ENCODE peak calls at places on chromosome 20, in nine cellular contexts. One of them, this sample, is unnamed.

GRCh38 chr20:17657898-17658647 is 24.0 kb downstream of the RRBP1 start:
- DNase-seq in upper lobe of right lung: no peak
- DNase-seq in ovary: no peak
- DNase-seq in iPS DF 6.9: no peak
- DNase-seq in astrocyte of the spinal cord: no peak
- DNase-seq in GM23248: no peak
- DNase-seq in tibial nerve: no peak
- DNase-seq in naive thymus-derived CD4-positive, alpha-beta T cell: no peak
- DNase-seq in lower lobe of right lung: no peak
- DNase-seq in this sample: no peak

GRCh38 chr20:36852187-36852586 is 23.8 kb upstream of the TLDC2 start:
- DNase-seq in upper lobe of right lung: no peak
- DNase-seq in ovary: no peak
- DNase-seq in iPS DF 6.9: no peak
- DNase-seq in astrocyte of the spinal cord: no peak
- DNase-seq in GM23248: peak; percentile 37
- DNase-seq in tibial nerve: no peak
- DNase-seq in naive thymus-derived CD4-positive, alpha-beta T cell: no peak
- DNase-seq in lower lobe of right lung: no peak
- DNase-seq in this sample: no peak

GRCh38 chr20:6178537-6178936 is 55.7 kb upstream of the FERMT1 start:
- DNase-seq in upper lobe of right lung: no peak
- DNase-seq in ovary: no peak
- DNase-seq in iPS DF 6.9: peak; percentile 25
- DNase-seq in astrocyte of the spinal cord: peak; percentile 62
- DNase-seq in GM23248: peak; percentile 47
- DNase-seq in tibial nerve: no peak
- DNase-seq in naive thymus-derived CD4-positive, alpha-beta T cell: no peak
- DNase-seq in lower lobe of right lung: no peak
- DNase-seq in this sample: peak; percentile 24

GRCh38 chr20:6081236-6081635 is 27.4 kb upstream of the LRRN4 start:
- DNase-seq in upper lobe of right lung: no peak
- DNase-seq in ovary: no peak
- DNase-seq in iPS DF 6.9: no peak
- DNase-seq in astrocyte of the spinal cord: peak; percentile 22
- DNase-seq in GM23248: peak; percentile 85
- DNase-seq in tibial nerve: no peak
- DNase-seq in naive thymus-derived CD4-positive, alpha-beta T cell: no peak
- DNase-seq in lower lobe of right lung: no peak
- DNase-seq in this sample: no peak

GRCh38 chr20:10487354-10488115 is 52.4 kb downstream of the SLX4IP start:
- DNase-seq in upper lobe of right lung: no peak
- DNase-seq in ovary: no peak
- DNase-seq in iPS DF 6.9: no peak
- DNase-seq in astrocyte of the spinal cord: peak; percentile 33
- DNase-seq in GM23248: peak; percentile 61
- DNase-seq in tibial nerve: no peak
- DNase-seq in naive thymus-derived CD4-positive, alpha-beta T cell: no peak
- DNase-seq in lower lobe of right lung: no peak
- DNase-seq in this sample: no peak

GRCh38 chr20:53513489-53514298 is 79.9 kb downstream of the ZNF217 start:
- DNase-seq in upper lobe of right lung: no peak
- DNase-seq in ovary: no peak
- DNase-seq in iPS DF 6.9: no peak
- DNase-seq in astrocyte of the spinal cord: peak; percentile 8
- DNase-seq in GM23248: peak; percentile 54
- DNase-seq in tibial nerve: no peak
- DNase-seq in naive thymus-derived CD4-positive, alpha-beta T cell: no peak
- DNase-seq in lower lobe of right lung: no peak
- DNase-seq in this sample: no peak

GRCh38 chr20:19292254-19292653 is 79.8 kb downstream of the SLC24A3 start:
- DNase-seq in upper lobe of right lung: no peak
- DNase-seq in ovary: no peak
- DNase-seq in iPS DF 6.9: no peak
- DNase-seq in astrocyte of the spinal cord: no peak
- DNase-seq in GM23248: no peak
- DNase-seq in tibial nerve: no peak
- DNase-seq in naive thymus-derived CD4-positive, alpha-beta T cell: no peak
- DNase-seq in lower lobe of right lung: no peak
- DNase-seq in this sample: no peak

GRCh38 chr20:40868568-40869223 is 159.9 kb upstream of the TOP1 start:
- DNase-seq in upper lobe of right lung: no peak
- DNase-seq in ovary: peak; percentile 62
- DNase-seq in iPS DF 6.9: no peak
- DNase-seq in astrocyte of the spinal cord: peak; percentile 83
- DNase-seq in GM23248: peak; percentile 71
- DNase-seq in tibial nerve: no peak
- DNase-seq in naive thymus-derived CD4-positive, alpha-beta T cell: no peak
- DNase-seq in lower lobe of right lung: no peak
- DNase-seq in this sample: no peak

GRCh38 chr20:44723391-44723790 is 8.2 kb downstream of the CCN5 start:
- DNase-seq in upper lobe of right lung: no peak
- DNase-seq in ovary: no peak
- DNase-seq in iPS DF 6.9: no peak
- DNase-seq in astrocyte of the spinal cord: no peak
- DNase-seq in GM23248: no peak
- DNase-seq in tibial nerve: no peak
- DNase-seq in naive thymus-derived CD4-positive, alpha-beta T cell: no peak
- DNase-seq in lower lobe of right lung: peak; percentile 12
- DNase-seq in this sample: no peak

DNA sequence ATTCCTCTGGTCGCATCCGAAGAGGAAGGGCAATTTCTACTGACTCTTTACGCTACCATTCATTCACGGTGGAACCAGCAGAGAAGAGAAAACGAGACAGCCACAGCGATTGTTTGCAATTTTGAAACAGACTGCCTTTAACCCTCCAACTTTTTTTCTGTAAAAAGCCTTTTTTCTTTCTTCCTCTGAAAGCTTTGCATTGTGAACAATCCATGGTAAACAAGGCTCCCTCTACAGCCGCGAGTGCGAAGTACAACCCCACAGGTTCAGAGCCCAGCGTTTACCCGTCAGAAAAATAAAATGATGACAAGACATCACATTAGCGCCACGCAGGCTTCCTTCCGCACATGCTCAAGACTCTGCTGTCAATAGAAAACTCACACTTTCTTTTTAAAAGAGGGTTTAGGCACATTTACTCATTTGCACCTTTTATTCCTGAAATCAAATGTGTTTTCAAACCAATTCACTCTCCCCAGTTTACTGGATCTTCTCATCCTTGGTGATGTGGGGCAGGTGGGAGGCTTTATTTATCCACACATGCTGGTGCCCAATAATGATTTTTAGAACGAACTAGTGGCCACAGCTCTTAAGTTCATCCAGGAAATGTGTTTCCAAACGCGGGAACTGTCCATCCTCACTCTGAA is 99.9 kb downstream of the NOL4L start:
- DNase-seq in upper lobe of right lung: peak; percentile 80
- DNase-seq in ovary: peak; percentile 65
- DNase-seq in iPS DF 6.9: no peak
- DNase-seq in astrocyte of the spinal cord: peak; percentile 88
- DNase-seq in GM23248: peak; percentile 89
- DNase-seq in tibial nerve: peak; percentile 69
- DNase-seq in naive thymus-derived CD4-positive, alpha-beta T cell: peak; percentile 93
- DNase-seq in lower lobe of right lung: peak; percentile 79
- DNase-seq in this sample: peak; percentile 59
- H3K4me3 ChIP-seq in upper lobe of right lung: peak overlapping the region; percentile 67
- H3K4me3 ChIP-seq in ovary: peak overlapping the region; percentile 92
- H3K4me3 ChIP-seq in iPS DF 6.9: peak overlapping the region; percentile 41
- H3K4me3 ChIP-seq in astrocyte of the spinal cord: peak overlapping the region; percentile 54
- H3K4me3 ChIP-seq in GM23248: peak overlapping the region; percentile 74
- H3K4me3 ChIP-seq in tibial nerve: peak overlapping the region; percentile 52
- H3K4me3 ChIP-seq in naive thymus-derived CD4-positive, alpha-beta T cell: peak overlapping the region; percentile 55
- H3K4me3 ChIP-seq in lower lobe of right lung: peak overlapping the region; percentile 73
- H3K4me3 ChIP-seq in this sample: no peak overlapping the region

DNA sequence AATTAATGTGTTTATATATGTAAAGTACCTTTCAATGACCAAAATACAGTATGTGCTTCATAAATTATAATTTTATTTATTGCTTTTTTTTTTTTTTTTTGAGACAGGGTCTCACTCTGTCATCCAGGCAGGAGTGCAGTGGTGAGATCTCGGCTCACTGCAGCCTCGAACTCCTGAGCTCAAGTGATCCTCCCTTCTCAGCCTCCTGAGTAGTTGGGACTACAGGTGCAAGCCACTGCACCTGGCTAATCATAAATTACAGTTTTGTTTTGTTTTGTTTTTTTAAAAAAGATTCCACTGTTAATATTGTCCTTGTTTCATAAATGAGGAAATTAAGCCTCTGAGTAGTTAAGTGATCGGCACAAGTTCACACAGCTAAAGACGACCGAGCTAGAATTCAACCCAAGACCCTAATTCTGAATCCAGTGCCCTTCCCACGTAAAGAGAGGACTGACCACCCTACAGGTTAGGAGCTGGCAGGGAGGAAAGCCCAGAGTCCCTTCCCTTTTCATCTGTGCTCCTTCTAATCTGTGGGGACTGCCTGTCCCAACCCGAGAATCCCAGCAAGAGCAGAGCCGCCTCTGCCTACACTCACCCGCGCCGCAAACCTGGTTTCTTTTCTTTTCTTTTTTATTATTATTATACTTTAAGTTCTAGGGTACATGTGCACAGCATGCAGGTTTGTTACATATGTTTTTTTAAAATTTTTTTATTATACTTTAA is 8.5 kb upstream of the GDF5 start:
- DNase-seq in upper lobe of right lung: no peak
- DNase-seq in ovary: no peak
- DNase-seq in iPS DF 6.9: no peak
- DNase-seq in astrocyte of the spinal cord: no peak
- DNase-seq in GM23248: peak; percentile 18
- DNase-seq in tibial nerve: no peak
- DNase-seq in naive thymus-derived CD4-positive, alpha-beta T cell: peak; percentile 1
- DNase-seq in lower lobe of right lung: no peak
- DNase-seq in this sample: no peak
- H3K4me3 ChIP-seq in upper lobe of right lung: peak overlapping the region; percentile 40
- H3K4me3 ChIP-seq in ovary: peak overlapping the region; percentile 28
- H3K4me3 ChIP-seq in iPS DF 6.9: no peak overlapping the region
- H3K4me3 ChIP-seq in astrocyte of the spinal cord: no peak overlapping the region
- H3K4me3 ChIP-seq in GM23248: peak overlapping the region; percentile 74
- H3K4me3 ChIP-seq in tibial nerve: peak overlapping the region; percentile 32
- H3K4me3 ChIP-seq in naive thymus-derived CD4-positive, alpha-beta T cell: no peak overlapping the region
- H3K4me3 ChIP-seq in lower lobe of right lung: peak overlapping the region; percentile 51
- H3K4me3 ChIP-seq in this sample: no peak overlapping the region

DNA sequence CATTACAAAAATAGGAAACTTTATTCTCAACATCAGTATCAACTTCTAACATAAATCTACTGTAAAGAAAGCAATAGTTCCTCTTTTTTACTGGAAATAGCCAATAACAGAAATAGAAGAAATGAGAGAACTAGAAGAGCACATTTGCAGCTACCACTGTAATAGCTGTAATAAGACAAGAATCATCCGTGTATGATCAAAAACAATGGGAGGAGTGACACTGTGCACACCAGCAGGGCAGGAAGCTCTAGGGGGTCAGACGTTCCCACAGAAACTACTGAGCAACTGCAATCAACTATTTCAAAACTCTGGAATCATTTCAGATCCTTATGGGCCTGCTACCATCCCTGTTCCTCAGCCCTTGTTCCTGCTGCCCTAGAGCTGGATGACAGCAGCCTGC is 43.7 kb downstream of the NINL start:
- DNase-seq in upper lobe of right lung: no peak
- DNase-seq in ovary: no peak
- DNase-seq in iPS DF 6.9: no peak
- DNase-seq in astrocyte of the spinal cord: peak; percentile 38
- DNase-seq in GM23248: peak; percentile 54
- DNase-seq in tibial nerve: no peak
- DNase-seq in naive thymus-derived CD4-positive, alpha-beta T cell: no peak
- DNase-seq in lower lobe of right lung: no peak
- DNase-seq in this sample: no peak
- H3K4me3 ChIP-seq in upper lobe of right lung: no peak overlapping the region
- H3K4me3 ChIP-seq in ovary: no peak overlapping the region
- H3K4me3 ChIP-seq in iPS DF 6.9: no peak overlapping the region
- H3K4me3 ChIP-seq in astrocyte of the spinal cord: no peak overlapping the region
- H3K4me3 ChIP-seq in GM23248: no peak overlapping the region
- H3K4me3 ChIP-seq in tibial nerve: no peak overlapping the region
- H3K4me3 ChIP-seq in naive thymus-derived CD4-positive, alpha-beta T cell: no peak overlapping the region
- H3K4me3 ChIP-seq in lower lobe of right lung: no peak overlapping the region
- H3K4me3 ChIP-seq in this sample: no peak overlapping the region

DNA sequence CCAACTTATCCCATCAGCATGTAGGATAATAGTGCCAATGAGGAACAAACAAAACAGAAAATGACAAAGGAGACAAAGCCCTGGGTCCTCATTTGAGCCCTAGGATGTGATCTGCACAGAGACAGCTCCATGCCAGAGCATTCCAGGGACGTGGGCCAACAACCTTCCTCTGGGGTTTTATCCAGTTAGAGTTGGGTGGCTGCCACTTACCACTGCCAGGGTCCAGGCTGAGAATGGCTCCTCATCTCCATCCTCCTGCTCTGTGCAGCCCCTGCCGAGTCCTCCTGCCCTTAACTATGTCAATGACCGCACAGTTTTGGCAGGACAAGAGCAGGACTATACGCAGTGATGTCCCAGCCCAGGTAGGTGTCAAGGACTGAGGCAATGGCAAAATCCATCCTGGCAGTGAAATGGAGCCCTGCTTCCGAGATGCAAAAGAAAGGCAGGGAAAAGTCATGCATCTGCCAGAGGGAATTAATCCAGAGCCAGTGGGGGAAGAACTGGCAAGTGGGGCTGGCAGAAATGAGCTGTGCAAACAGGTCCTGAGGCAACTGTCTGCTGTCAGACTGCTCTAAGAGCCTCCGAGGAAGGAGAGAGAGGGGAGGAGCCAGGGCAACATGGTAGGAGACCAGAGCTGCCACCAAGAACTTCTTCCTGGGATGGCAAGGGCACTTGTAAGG is 449.4 kb downstream of the PTPRT start:
- DNase-seq in upper lobe of right lung: no peak
- DNase-seq in ovary: no peak
- DNase-seq in iPS DF 6.9: no peak
- DNase-seq in astrocyte of the spinal cord: no peak
- DNase-seq in GM23248: no peak
- DNase-seq in tibial nerve: no peak
- DNase-seq in naive thymus-derived CD4-positive, alpha-beta T cell: no peak
- DNase-seq in lower lobe of right lung: no peak
- DNase-seq in this sample: no peak
- H3K4me3 ChIP-seq in upper lobe of right lung: no peak overlapping the region
- H3K4me3 ChIP-seq in ovary: no peak overlapping the region
- H3K4me3 ChIP-seq in iPS DF 6.9: no peak overlapping the region
- H3K4me3 ChIP-seq in astrocyte of the spinal cord: no peak overlapping the region
- H3K4me3 ChIP-seq in GM23248: no peak overlapping the region
- H3K4me3 ChIP-seq in tibial nerve: no peak overlapping the region
- H3K4me3 ChIP-seq in naive thymus-derived CD4-positive, alpha-beta T cell: no peak overlapping the region
- H3K4me3 ChIP-seq in lower lobe of right lung: no peak overlapping the region
- H3K4me3 ChIP-seq in this sample: no peak overlapping the region

DNA sequence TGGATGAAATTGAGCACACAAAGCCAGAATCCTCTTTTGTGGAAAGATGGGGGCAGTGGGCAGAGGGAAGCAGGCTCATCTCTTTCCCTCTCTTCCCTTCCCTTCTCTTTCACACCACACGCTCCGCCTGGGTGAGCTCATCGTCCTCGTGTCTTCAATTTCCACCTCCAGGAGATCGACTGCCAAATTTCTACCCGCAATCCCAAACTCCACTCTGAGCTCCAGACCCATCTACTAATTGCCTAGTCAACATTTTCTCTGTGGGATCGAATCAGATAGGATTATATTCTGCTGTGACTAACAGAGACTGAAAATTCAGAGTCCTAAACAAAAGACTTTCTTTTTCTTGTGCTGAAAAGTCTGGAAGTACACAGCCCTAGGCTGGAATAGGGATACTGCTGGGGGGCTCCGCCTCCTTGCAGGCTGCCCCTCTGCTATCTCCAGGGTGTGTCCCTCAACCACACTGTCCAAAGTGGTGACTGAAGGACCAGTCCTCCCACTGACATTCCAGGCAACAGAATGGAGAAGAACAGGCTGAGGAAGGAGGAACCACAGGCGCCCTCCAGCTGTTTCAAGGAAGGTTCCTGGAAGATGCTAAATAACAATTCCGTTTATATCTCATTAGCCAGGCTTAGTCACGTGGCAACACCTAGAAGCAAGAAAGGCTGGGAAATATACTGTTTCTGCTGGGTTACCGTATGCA is 5.0 kb upstream of the HSPA12B start:
- DNase-seq in upper lobe of right lung: peak; percentile 36
- DNase-seq in ovary: peak; percentile 57
- DNase-seq in iPS DF 6.9: no peak
- DNase-seq in astrocyte of the spinal cord: no peak
- DNase-seq in GM23248: peak; percentile 85
- DNase-seq in tibial nerve: no peak
- DNase-seq in naive thymus-derived CD4-positive, alpha-beta T cell: no peak
- DNase-seq in lower lobe of right lung: no peak
- DNase-seq in this sample: no peak
- H3K4me3 ChIP-seq in upper lobe of right lung: no peak overlapping the region
- H3K4me3 ChIP-seq in ovary: peak overlapping the region; percentile 12
- H3K4me3 ChIP-seq in iPS DF 6.9: no peak overlapping the region
- H3K4me3 ChIP-seq in astrocyte of the spinal cord: no peak overlapping the region
- H3K4me3 ChIP-seq in GM23248: peak overlapping the region; percentile 71
- H3K4me3 ChIP-seq in tibial nerve: no peak overlapping the region
- H3K4me3 ChIP-seq in naive thymus-derived CD4-positive, alpha-beta T cell: no peak overlapping the region
- H3K4me3 ChIP-seq in lower lobe of right lung: no peak overlapping the region
- H3K4me3 ChIP-seq in this sample: no peak overlapping the region